ENCODE peak calls at places on chromosomes 2 and 18, in nine cellular contexts. Y is NT2/D1, E is A549, W is ovary, Q is heart right ventricle, O is hepatocyte, V is stomach, N is astrocyte, F is transverse colon. R is an unnamed sample. For H3K4me1, the result is how much of the 10 kb centered on the place peaks cover.

GRCh38 chr2:96523659-96524481 is 12.7 kb upstream of the ARID5A start:
- DNase-seq in F (no peak), W (no peak), V (no peak), O (no peak), Q (no peak), E (no peak), N (no peak), Y (no peak), R (no peak)

GRCh38 chr2:56357655-56358295 is 174.0 kb downstream of the CCDC85A start:
- DNase-seq in Q (no peak), Y (no peak), W (no peak), O (no peak), E (no peak), F (no peak), N (peak), V (no peak), R (no peak)

GRCh38 chr2:26583381-26583911 is 57.7 kb downstream of the CIB4 start:
- DNase-seq in O (no peak), V (no peak), Q (no peak), E (no peak), W (no peak), N (no peak), Y (no peak), F (no peak), R (no peak)

GRCh38 chr2:160516547-160517365 is 23.1 kb upstream of the RBMS1 start:
- DNase-seq in O (peak), Y (no peak), E (no peak), W (peak), N (peak), Q (no peak), F (no peak), V (no peak), R (no peak)

GRCh38 chr2:2686228-2686627 is 355.2 kb upstream of the MYT1L start:
- DNase-seq in Y (no peak), N (no peak), W (no peak), V (no peak), F (no peak), E (no peak), O (no peak), Q (no peak), R (no peak)

GRCh38 chr2:9271691-9272090 is 65.1 kb downstream of the ASAP2 start:
- DNase-seq in E (no peak), F (no peak), O (no peak), Q (no peak), V (no peak), W (no peak), Y (no peak), N (no peak), R (no peak)

GRCh38 chr18:31566576-31567306 is 24.9 kb upstream of the TTR start:
- DNase-seq in V (no peak), N (no peak), O (peak), Q (no peak), E (no peak), F (no peak), W (no peak), Y (no peak), R (no peak)

GRCh38 chr2:28423856-28424605 is 31.4 kb downstream of the FOSL2 start:
- DNase-seq in Y (no peak), Q (no peak), O (no peak), V (peak), E (no peak), N (peak), F (peak), W (no peak), R (no peak)

GRCh38 chr2:113739849-113740248 is 16.6 kb downstream of the SLC35F5 start:
- DNase-seq in O (no peak), E (no peak), N (no peak), F (no peak), V (no peak), Y (no peak), Q (no peak), W (no peak), R (no peak)

GRCh38 chr18:48990497-48991298 is 39.9 kb upstream of the SMAD7 start:
- DNase-seq in Q (no peak), O (peak), V (no peak), F (no peak), W (no peak), E (peak), N (peak), Y (no peak), R (no peak)

GRCh38 chr2:102256874-102257462 is 54.4 kb upstream of the IL1RL1 start:
- DNase-seq in F (no peak), E (no peak), W (no peak), Y (no peak), N (no peak), O (no peak), V (no peak), Q (no peak), R (no peak)

GRCh38 chr2:1749489-1749748 is 5.1 kb upstream of the PXDN start:
- DNase-seq in W (peak), Y (no peak), F (no peak), E (no peak), N (no peak), V (peak), Q (no peak), O (no peak), R (no peak)

GRCh38 chr2:151289972-151290335 is 486 bp upstream of the NMI start:
- DNase-seq in W (peak), Q (peak), N (no peak), Y (no peak), E (peak), O (peak), F (peak), V (no peak), R (peak)

GRCh38 chr2:16973586-16974274 is 308.1 kb upstream of the CYRIA start:
- DNase-seq in N (peak), Q (no peak), E (no peak), V (no peak), Y (no peak), O (no peak), F (no peak), W (no peak), R (no peak)

GRCh38 chr2:232481322-232482140 is 6.1 kb downstream of the ECEL1 start:
- DNase-seq in W (peak), E (no peak), V (no peak), N (no peak), F (no peak), Q (no peak), Y (no peak), O (no peak), R (no peak)

GRCh38 chr2:5677133-5677532 is 15.1 kb upstream of the SOX11 start:
- DNase-seq in Q (no peak), O (no peak), N (no peak), E (no peak), Y (no peak), F (no peak), V (no peak), W (no peak), R (no peak)

GRCh38 chr2:145159676-145160075 is 639.8 kb upstream of the ZEB2 start:
- DNase-seq in Q (no peak), F (no peak), O (no peak), N (no peak), E (no peak), V (no peak), Y (no peak), W (no peak), R (no peak)

GRCh38 chr2:145160855-145161254 is 640.9 kb upstream of the ZEB2 start:
- DNase-seq in Y (no peak), W (no peak), N (no peak), E (no peak), Q (no peak), O (no peak), V (no peak), F (no peak), R (no peak)

GRCh38 chr2:145156199-145156598 is 636.3 kb upstream of the ZEB2 start:
- DNase-seq in N (no peak), F (no peak), E (no peak), V (no peak), Q (no peak), O (no peak), Y (no peak), W (no peak), R (no peak)

GRCh38 chr2:145157626-145158025 is 637.7 kb upstream of the ZEB2 start:
- DNase-seq in E (no peak), W (no peak), Q (no peak), F (no peak), V (no peak), O (no peak), Y (no peak), N (no peak), R (no peak)

DNA sequence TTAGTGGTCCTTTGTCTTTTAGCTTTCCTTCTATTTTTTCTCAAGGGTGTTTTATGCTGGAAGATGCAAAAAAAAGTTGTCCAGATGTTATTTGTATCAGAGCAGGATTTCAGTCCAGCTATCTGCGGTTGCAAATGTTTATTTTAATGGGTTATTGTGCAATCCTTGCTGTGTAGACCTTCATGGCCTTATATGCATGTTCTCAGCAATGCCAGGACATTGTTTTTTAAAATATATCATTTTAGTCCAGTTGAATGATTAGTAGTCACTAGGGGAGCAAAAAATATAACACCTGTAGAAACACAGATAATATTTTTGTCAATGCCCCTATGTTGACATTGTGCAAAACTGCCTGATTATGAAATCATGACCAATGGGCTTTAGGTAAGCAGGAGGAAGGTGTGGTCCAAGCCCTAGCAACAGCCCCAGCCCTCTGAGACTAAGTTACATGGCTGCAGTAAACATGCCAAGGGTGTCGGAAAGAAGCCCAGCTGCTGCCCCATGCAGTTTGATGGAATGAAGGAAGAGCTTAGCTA is 638.2 kb upstream of the ZEB2 start:
- DNase-seq in N (peak), O (peak), F (peak), E (peak), V (peak), W (peak), Y (no peak), Q (peak), R (no peak)
- H3K4me1 ChIP-seq in N (under half), O (under half), F (under half), E (under half), V (under half), W (under half), Y (under half), Q (under half), R (under half)

DNA sequence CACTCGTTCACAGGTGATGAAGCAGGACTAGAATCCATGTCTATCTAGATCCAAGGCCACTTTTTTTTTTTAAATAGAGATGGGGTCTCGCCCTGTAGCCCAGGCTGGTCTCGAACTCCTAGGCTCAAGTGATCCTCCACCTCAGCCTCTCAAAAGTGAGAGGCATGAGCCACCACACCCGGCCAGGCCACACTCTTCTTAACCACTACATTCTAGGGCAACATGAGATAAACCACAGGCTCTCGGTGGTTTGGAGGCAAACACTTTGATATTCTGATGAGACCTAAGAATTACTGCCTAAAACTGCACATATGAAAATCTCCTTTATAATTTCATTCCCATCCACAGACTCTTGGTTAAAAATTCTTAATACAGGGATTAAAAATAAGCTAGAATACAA is 51.8 kb downstream of the USP34 start:
- DNase-seq in O (no peak), W (no peak), N (peak), Y (no peak), Q (no peak), E (no peak), F (no peak), V (no peak), R (no peak)
- H3K4me1 ChIP-seq in O (under half), W (under half), N (under half), Y (under half), Q (half or more), E (half or more), F (under half), V (under half), R (half or more)

GRCh38 chr18:51188024-51188701 is 9.3 kb downstream of the MEX3C start:
- DNase-seq in W (no peak), O (no peak), Q (no peak), V (no peak), Y (no peak), F (no peak), E (no peak), N (no peak), R (no peak)

GRCh38 chr18:51184092-51184458 is 13.4 kb downstream of the MEX3C start:
- DNase-seq in Q (no peak), Y (no peak), N (no peak), O (no peak), E (no peak), W (no peak), V (no peak), F (no peak), R (no peak)

GRCh38 chr18:51182824-51183223 is 14.7 kb downstream of the MEX3C start:
- DNase-seq in O (no peak), F (no peak), V (no peak), Y (no peak), Q (no peak), E (no peak), W (no peak), N (no peak), R (no peak)

GRCh38 chr18:51183372-51184091 is 13.9 kb downstream of the MEX3C start:
- DNase-seq in W (no peak), V (no peak), N (no peak), Q (no peak), O (no peak), E (no peak), Y (no peak), F (no peak), R (no peak)

GRCh38 chr18:51185075-51185474 is 12.4 kb downstream of the MEX3C start:
- DNase-seq in Y (no peak), W (no peak), Q (no peak), V (no peak), N (no peak), F (no peak), E (no peak), O (no peak), R (no peak)
- H3K4me1 ChIP-seq in Y (under half), W (under half), Q (under half), V (under half), N (under half), F (under half), E (under half), O (under half), R (under half)

GRCh38 chr2:241636182-241636982 is 576 bp downstream of the THAP4 start:
- DNase-seq in Q (no peak), N (no peak), E (peak), V (peak), W (peak), Y (no peak), F (peak), O (peak), R (peak)

GRCh38 chr2:241638940-241639339 is 1.4 kb downstream of the ATG4B start:
- DNase-seq in Q (no peak), V (no peak), O (no peak), W (no peak), N (no peak), Y (no peak), F (no peak), E (no peak), R (no peak)

GRCh38 chr2:241638063-241638660 is 669 bp downstream of the ATG4B start:
- DNase-seq in O (no peak), F (no peak), W (no peak), N (no peak), Q (no peak), Y (no peak), V (no peak), E (no peak), R (no peak)

GRCh38 chr2:241636983-241637232 is at the start of gene THAP4:
- DNase-seq in Q (peak), E (no peak), F (peak), V (peak), N (no peak), O (peak), W (no peak), Y (no peak), R (no peak)

DNA sequence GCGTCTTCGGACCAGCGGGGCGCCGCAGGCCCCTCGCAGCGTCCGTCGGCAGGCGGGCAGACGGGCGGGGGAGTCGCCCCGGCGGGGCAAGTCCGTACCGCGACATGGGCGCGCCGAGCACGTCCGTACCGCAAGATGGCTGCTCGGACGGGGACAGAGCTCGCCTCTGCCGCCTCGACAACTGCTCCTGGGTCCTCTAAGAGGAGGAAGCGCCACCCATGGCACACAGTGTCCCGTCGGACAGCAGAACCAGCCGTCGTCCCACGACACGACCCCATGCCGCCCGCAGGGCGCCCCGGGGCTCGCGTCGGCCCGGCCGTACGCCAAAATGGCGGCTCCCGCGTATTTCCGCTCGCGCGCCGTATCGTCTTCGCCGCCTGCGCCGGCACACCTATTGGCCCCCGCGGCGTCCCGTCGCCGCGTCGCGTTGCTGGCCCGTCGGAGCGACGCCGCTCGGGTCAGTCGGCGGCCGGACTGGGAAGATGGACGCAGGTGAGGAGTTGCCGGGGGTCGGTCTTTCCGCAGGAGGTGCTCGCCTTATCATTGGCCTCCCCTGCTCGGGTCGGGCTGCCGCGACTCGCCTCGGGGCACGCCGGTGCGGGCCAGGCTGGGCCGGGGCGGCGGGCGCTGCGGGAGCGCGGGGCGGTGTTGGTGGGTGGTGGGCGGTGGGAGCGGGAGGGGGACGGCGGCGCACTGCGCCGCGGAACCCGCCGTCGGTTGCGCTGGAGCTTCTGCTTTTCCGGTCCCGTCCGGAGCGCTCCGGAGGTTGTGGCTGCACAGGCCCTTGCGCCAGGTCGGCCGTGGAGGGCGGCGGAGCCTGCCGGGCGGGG is at the start of gene ATG4B:
- DNase-seq in E (peak), F (peak), Q (peak), Y (peak), N (peak), V (peak), W (peak), O (peak), R (peak)
- H3K4me1 ChIP-seq in E (under half), F (under half), Q (half or more), Y (under half), N (under half), V (under half), W (under half), O (under half), R (under half)

DNA sequence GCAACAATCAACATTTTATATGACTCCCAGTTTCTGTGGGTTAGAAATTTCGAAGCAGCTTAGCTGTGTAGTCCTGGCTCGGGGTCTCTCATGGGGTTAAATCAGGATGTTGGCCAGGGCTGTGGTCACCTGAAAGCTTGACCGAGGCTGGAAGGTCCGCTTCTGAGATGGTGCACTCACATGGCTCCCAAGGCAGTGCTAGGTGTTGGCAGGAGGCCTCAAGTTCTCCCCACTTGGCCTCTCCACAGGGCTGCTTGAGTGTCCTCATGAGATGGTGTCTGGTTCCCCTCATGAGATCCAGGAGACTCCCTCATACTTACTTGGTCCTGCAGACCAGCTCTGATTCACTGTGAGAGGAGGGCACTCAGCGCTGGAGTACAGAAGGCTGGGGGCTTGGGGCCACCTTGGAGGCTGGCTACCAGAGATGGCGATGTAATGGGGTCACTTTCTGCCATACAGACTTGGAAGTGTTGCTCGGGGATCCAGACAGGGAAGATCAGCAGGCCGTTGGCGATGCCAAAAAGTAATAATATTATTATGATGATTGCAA is 98.8 kb downstream of the INHBB start:
- DNase-seq in E (no peak), N (no peak), Q (no peak), V (no peak), Y (no peak), W (no peak), O (no peak), F (no peak), R (no peak)
- H3K4me1 ChIP-seq in E (under half), N (under half), Q (under half), V (under half), Y (under half), W (under half), O (under half), F (under half), R (under half)

GRCh38 chr2:42055573-42056514 is 8.0 kb downstream of the PKDCC start:
- DNase-seq in Q (no peak), O (peak), N (no peak), W (no peak), E (peak), F (peak), Y (no peak), V (peak), R (no peak)
- H3K4me1 ChIP-seq in Q (half or more), O (half or more), N (under half), W (under half), E (half or more), F (half or more), Y (under half), V (under half), R (under half)

GRCh38 chr2:54396107-54396506 is 60.0 kb upstream of the SPTBN1 start:
- DNase-seq in E (no peak), Q (no peak), W (no peak), Y (no peak), N (peak), V (no peak), F (no peak), O (no peak), R (no peak)
- H3K4me1 ChIP-seq in E (under half), Q (under half), W (under half), Y (under half), N (under half), V (under half), F (under half), O (under half), R (under half)

DNA sequence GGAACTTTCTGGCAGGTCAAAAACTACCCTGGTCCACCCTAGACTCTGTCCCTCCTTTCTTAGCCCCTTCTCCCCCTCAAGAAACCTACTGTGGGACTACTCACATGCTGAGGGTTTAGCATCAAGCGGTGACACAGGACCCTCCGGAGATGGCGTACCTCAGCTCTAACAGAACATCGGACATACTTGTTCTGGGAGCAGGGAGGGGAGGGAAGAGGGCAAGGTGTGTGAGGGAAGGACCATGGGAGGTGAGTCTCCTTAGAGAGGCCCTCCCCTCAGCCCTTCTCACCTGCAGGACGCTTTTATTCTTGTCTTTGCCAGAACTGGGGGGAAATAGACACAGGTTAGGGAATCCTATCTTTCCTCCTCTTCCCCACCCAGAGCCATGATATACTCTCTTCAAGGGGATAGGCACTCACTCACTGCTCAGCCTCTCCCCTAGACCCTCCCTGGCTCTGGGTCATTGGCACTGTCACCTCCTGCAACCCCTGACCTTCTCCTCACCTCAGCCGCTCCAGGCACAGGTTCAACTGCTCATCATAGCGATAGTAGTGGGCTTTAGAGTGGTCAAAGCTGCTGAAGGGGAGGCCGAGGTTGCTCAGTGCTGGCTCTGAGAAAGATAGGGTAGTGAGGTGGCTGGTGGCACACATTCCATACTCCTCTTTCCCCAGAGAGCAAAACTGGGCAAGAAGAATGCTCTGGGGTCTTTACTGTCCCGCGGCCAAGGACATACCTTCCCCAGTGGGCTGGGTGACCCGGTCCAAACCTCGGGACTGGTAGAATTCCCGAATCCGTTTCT is 1.8 kb downstream of the PCGF1 start:
- DNase-seq in Q (no peak), N (no peak), E (no peak), Y (no peak), W (no peak), O (no peak), F (no peak), V (no peak), R (no peak)
- H3K4me1 ChIP-seq in Q (half or more), N (under half), E (under half), Y (under half), W (under half), O (under half), F (under half), V (half or more), R (half or more)

R was measured in Karpas-422.